ENCODE peak calls at places on chromosomes 11 and 22, in ten cellular contexts. One of them, this sample, is unnamed.

GRCh38 chr11:102473543-102473942 is 21.0 kb upstream of the TMEM123 start:
- DNase-seq in HCT116: no peak
- DNase-seq in stomach: peak; percentile 72
- DNase-seq in breast epithelium: no peak
- DNase-seq in spleen: no peak
- DNase-seq in transverse colon: peak; percentile 83
- DNase-seq in esophagus muscularis mucosa: peak; percentile 47
- DNase-seq in sigmoid colon: no peak
- DNase-seq in prostate gland: no peak
- DNase-seq in K562: no peak
- DNase-seq in this sample: no peak

GRCh38 chr11:2368178-2368850 is 8.8 kb upstream of the CD81 start:
- DNase-seq in HCT116: no peak
- DNase-seq in stomach: no peak
- DNase-seq in breast epithelium: no peak
- DNase-seq in spleen: peak; percentile 56
- DNase-seq in transverse colon: no peak
- DNase-seq in esophagus muscularis mucosa: no peak
- DNase-seq in sigmoid colon: no peak
- DNase-seq in prostate gland: no peak
- DNase-seq in K562: no peak
- DNase-seq in this sample: no peak

GRCh38 chr11:69860796-69861445 is 41.7 kb upstream of the FGF3 start:
- DNase-seq in HCT116: no peak
- DNase-seq in stomach: no peak
- DNase-seq in breast epithelium: no peak
- DNase-seq in spleen: no peak
- DNase-seq in transverse colon: no peak
- DNase-seq in esophagus muscularis mucosa: no peak
- DNase-seq in sigmoid colon: no peak
- DNase-seq in prostate gland: no peak
- DNase-seq in K562: no peak
- DNase-seq in this sample: peak; percentile 56

GRCh38 chr11:64650923-64651523 is 60.0 kb downstream of the SLC22A12 start:
- DNase-seq in HCT116: peak; percentile 13
- DNase-seq in stomach: no peak
- DNase-seq in breast epithelium: no peak
- DNase-seq in spleen: no peak
- DNase-seq in transverse colon: no peak
- DNase-seq in esophagus muscularis mucosa: no peak
- DNase-seq in sigmoid colon: no peak
- DNase-seq in prostate gland: no peak
- DNase-seq in K562: peak; percentile 66
- DNase-seq in this sample: no peak

GRCh38 chr11:116427903-116428637 is 344.7 kb downstream of the BUD13 start:
- DNase-seq in HCT116: no peak
- DNase-seq in stomach: no peak
- DNase-seq in breast epithelium: no peak
- DNase-seq in spleen: no peak
- DNase-seq in transverse colon: no peak
- DNase-seq in esophagus muscularis mucosa: no peak
- DNase-seq in sigmoid colon: no peak
- DNase-seq in prostate gland: peak; percentile 9
- DNase-seq in K562: no peak
- DNase-seq in this sample: no peak

GRCh38 chr11:27183672-27184457 is 143.2 kb downstream of the BBOX1 start:
- DNase-seq in HCT116: peak; percentile 51
- DNase-seq in stomach: peak; percentile 62
- DNase-seq in breast epithelium: peak; percentile 23
- DNase-seq in spleen: no peak
- DNase-seq in transverse colon: peak; percentile 56
- DNase-seq in esophagus muscularis mucosa: no peak
- DNase-seq in sigmoid colon: peak; percentile 74
- DNase-seq in prostate gland: peak; percentile 64
- DNase-seq in K562: peak; percentile 33
- DNase-seq in this sample: no peak

GRCh38 chr11:85748455-85748891 is 62.5 kb downstream of the SYTL2 start:
- DNase-seq in HCT116: no peak
- DNase-seq in stomach: no peak
- DNase-seq in breast epithelium: no peak
- DNase-seq in spleen: no peak
- DNase-seq in transverse colon: no peak
- DNase-seq in esophagus muscularis mucosa: no peak
- DNase-seq in sigmoid colon: no peak
- DNase-seq in prostate gland: no peak
- DNase-seq in K562: no peak
- DNase-seq in this sample: no peak

GRCh38 chr22:47736166-47737034 is 974.0 kb downstream of the TBC1D22A start:
- DNase-seq in HCT116: no peak
- DNase-seq in stomach: no peak
- DNase-seq in breast epithelium: no peak
- DNase-seq in spleen: no peak
- DNase-seq in transverse colon: no peak
- DNase-seq in esophagus muscularis mucosa: peak; percentile 74
- DNase-seq in sigmoid colon: no peak
- DNase-seq in prostate gland: peak; percentile 17
- DNase-seq in K562: no peak
- DNase-seq in this sample: no peak

GRCh38 chr11:66857927-66858185 is 992 bp downstream of the LRFN4 start:
- DNase-seq in HCT116: no peak
- DNase-seq in stomach: no peak
- DNase-seq in breast epithelium: no peak
- DNase-seq in spleen: peak; percentile 75
- DNase-seq in transverse colon: no peak
- DNase-seq in esophagus muscularis mucosa: no peak
- DNase-seq in sigmoid colon: no peak
- DNase-seq in prostate gland: no peak
- DNase-seq in K562: no peak
- DNase-seq in this sample: peak; percentile 68

GRCh38 chr22:46267431-46268279 is at the start of gene TTC38:
- DNase-seq in HCT116: peak; percentile 75
- DNase-seq in stomach: peak; percentile 95
- DNase-seq in breast epithelium: peak; percentile 82
- DNase-seq in spleen: peak; percentile 94
- DNase-seq in transverse colon: peak; percentile 94
- DNase-seq in esophagus muscularis mucosa: peak; percentile 97
- DNase-seq in sigmoid colon: peak; percentile 96
- DNase-seq in prostate gland: peak; percentile 92
- DNase-seq in K562: peak; percentile 91
- DNase-seq in this sample: peak; percentile 93
- TF ChIP-seq POLR2AphosphoS5 in HCT116: peak; percentile 91
- TF ChIP-seq POLR2AphosphoS5 in stomach: peak; percentile 66
- TF ChIP-seq POLR2AphosphoS5 in breast epithelium: no peak
- TF ChIP-seq POLR2AphosphoS5 in spleen: peak; percentile 70
- TF ChIP-seq POLR2AphosphoS5 in transverse colon: peak; percentile 68
- TF ChIP-seq POLR2AphosphoS5 in esophagus muscularis mucosa: peak; percentile 67
- TF ChIP-seq POLR2AphosphoS5 in sigmoid colon: peak; percentile 45
- TF ChIP-seq POLR2AphosphoS5 in prostate gland: peak; percentile 83
- TF ChIP-seq POLR2AphosphoS5 in K562: peak; percentile 53
- TF ChIP-seq POLR2AphosphoS5 in this sample: no peak

DNA sequence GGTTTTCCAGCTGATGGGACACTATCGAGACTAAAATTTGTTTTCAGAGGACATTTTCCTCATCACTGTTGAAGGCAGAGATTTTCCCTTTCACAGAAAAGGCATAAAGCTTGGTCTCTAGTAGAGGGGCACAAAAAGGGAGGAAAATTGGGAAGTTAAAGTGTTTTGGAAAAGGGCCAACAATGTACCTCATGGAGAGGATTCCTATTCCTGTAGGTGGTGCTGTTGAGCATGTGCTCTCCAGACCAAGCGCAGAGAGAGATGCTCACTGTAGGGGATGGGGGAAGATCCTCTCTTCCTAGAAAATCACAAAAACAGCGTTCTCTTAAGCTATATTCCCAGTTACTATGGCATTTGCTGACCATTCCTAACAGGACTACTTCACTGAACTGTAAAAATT is 44.9 kb downstream of the OR4C46 start:
- DNase-seq in HCT116: no peak
- DNase-seq in stomach: no peak
- DNase-seq in breast epithelium: no peak
- DNase-seq in spleen: no peak
- DNase-seq in transverse colon: no peak
- DNase-seq in esophagus muscularis mucosa: no peak
- DNase-seq in sigmoid colon: no peak
- DNase-seq in prostate gland: no peak
- DNase-seq in K562: peak; percentile 7
- DNase-seq in this sample: no peak
- TF ChIP-seq CTCF in HCT116: peak; percentile 23
- TF ChIP-seq CTCF in stomach: no peak
- TF ChIP-seq CTCF in breast epithelium: no peak
- TF ChIP-seq CTCF in spleen: no peak
- TF ChIP-seq CTCF in transverse colon: no peak
- TF ChIP-seq CTCF in esophagus muscularis mucosa: no peak
- TF ChIP-seq CTCF in sigmoid colon: no peak
- TF ChIP-seq CTCF in prostate gland: no peak
- TF ChIP-seq CTCF in K562: peak; percentile 14
- TF ChIP-seq CTCF in this sample: no peak

DNA sequence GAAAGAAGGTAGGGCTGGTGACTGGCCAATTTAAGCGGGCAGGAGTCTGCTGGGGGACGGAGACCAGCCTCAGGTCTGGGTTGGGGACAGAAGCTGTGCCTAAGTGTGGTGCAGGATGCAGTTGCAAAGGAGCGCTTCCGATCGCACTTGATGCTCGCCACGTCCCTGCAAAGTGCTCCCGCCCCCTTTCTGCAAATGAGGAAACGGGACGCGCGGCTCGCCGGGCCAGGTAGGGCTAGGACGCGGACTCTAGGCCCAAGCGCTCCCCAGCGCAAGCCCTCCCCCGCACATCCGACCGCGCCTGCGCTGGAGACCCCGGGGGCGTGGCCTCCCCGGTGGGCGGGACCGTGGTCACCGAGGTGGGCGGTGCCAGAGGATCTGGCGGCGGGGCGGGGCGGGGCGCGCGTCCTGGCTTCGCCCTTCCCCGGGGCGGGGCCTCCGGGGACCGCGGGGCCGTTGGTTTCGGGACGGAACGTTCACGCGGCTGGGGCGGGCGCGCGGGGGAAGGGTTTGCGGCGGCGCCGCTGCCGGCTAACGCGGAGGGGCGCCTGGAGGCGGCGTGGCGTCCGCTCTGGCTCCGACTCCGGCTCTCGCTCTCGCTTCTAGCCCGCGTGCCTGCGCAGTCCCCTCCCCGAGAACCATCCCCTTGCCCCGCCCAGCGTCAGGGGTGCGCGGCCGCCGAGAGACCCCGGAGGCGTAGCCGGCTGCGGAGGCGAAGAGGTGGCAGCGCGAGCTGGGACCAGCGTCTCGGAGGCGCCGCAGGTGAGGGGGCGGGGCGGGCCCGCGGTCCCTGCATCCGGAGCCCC is at the start of gene FAM118A:
- DNase-seq in HCT116: peak; percentile 73
- DNase-seq in stomach: peak; percentile 95
- DNase-seq in breast epithelium: peak; percentile 92
- DNase-seq in spleen: peak; percentile 98
- DNase-seq in transverse colon: peak; percentile 97
- DNase-seq in esophagus muscularis mucosa: peak; percentile 97
- DNase-seq in sigmoid colon: peak; percentile 96
- DNase-seq in prostate gland: peak; percentile 94
- DNase-seq in K562: peak; percentile 92
- DNase-seq in this sample: peak; percentile 94
- TF ChIP-seq POLR2A in HCT116: peak; percentile 88
- TF ChIP-seq POLR2A in stomach: no peak
- TF ChIP-seq POLR2A in breast epithelium: peak; percentile 55
- TF ChIP-seq POLR2A in spleen: no peak
- TF ChIP-seq POLR2A in transverse colon: peak; percentile 72
- TF ChIP-seq POLR2A in esophagus muscularis mucosa: peak; percentile 77
- TF ChIP-seq POLR2A in sigmoid colon: peak; percentile 54
- TF ChIP-seq POLR2A in prostate gland: peak; percentile 89
- TF ChIP-seq POLR2A in K562: peak; percentile 76
- TF ChIP-seq POLR2A in this sample: peak; percentile 36

DNA sequence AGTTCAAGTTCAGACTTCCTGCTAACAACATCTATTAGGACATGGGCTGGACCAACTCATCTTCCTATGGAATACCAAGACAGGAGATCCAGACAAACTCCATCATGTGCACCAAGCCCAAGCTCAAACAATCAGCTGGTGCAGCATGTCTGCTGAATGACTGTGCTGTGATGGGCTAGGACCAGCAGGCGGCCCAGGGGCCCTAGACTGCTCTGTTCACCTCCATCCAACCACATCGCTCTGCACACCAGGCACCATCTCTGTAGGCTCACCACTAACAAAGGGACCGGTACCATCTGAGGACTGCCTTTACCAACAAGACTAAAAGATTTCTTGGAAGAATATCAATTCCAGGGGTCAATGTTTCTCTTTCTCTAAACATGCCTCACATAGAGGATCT is 10.3 kb downstream of the BRD1 start:
- DNase-seq in HCT116: no peak
- DNase-seq in stomach: no peak
- DNase-seq in breast epithelium: no peak
- DNase-seq in spleen: no peak
- DNase-seq in transverse colon: no peak
- DNase-seq in esophagus muscularis mucosa: no peak
- DNase-seq in sigmoid colon: no peak
- DNase-seq in prostate gland: no peak
- DNase-seq in K562: no peak
- DNase-seq in this sample: no peak
- TF ChIP-seq POLR2AphosphoS5 in HCT116: no peak
- TF ChIP-seq POLR2AphosphoS5 in stomach: no peak
- TF ChIP-seq POLR2AphosphoS5 in breast epithelium: no peak
- TF ChIP-seq POLR2AphosphoS5 in spleen: no peak
- TF ChIP-seq POLR2AphosphoS5 in transverse colon: no peak
- TF ChIP-seq POLR2AphosphoS5 in esophagus muscularis mucosa: no peak
- TF ChIP-seq POLR2AphosphoS5 in sigmoid colon: no peak
- TF ChIP-seq POLR2AphosphoS5 in prostate gland: no peak
- TF ChIP-seq POLR2AphosphoS5 in K562: no peak
- TF ChIP-seq POLR2AphosphoS5 in this sample: no peak

DNA sequence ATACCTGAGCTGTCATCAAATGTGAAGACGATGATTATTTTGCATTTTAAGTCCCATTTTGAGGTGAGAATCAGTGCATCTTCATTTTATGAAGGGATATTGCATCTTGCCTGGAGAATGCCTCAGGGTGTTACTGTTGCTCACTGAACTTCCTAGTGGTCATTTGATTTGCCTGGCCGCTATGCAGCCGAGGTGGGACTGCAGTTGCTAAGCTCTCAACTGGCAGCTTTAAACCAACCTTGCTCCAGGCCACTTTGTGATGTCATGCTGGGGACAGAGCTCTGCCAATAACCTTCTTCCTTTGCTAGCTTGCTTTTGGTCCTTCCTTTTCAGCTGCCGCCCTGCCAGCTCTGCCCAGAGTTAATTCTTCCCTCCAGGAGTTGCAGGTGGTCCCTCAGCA is 409.4 kb upstream of the B3GAT1 start:
- DNase-seq in HCT116: no peak
- DNase-seq in stomach: no peak
- DNase-seq in breast epithelium: no peak
- DNase-seq in spleen: no peak
- DNase-seq in transverse colon: no peak
- DNase-seq in esophagus muscularis mucosa: peak; percentile 70
- DNase-seq in sigmoid colon: no peak
- DNase-seq in prostate gland: no peak
- DNase-seq in K562: no peak
- DNase-seq in this sample: no peak
- TF ChIP-seq CTCF in HCT116: no peak
- TF ChIP-seq CTCF in stomach: no peak
- TF ChIP-seq CTCF in breast epithelium: no peak
- TF ChIP-seq CTCF in spleen: no peak
- TF ChIP-seq CTCF in transverse colon: no peak
- TF ChIP-seq CTCF in esophagus muscularis mucosa: no peak
- TF ChIP-seq CTCF in sigmoid colon: no peak
- TF ChIP-seq CTCF in prostate gland: no peak
- TF ChIP-seq CTCF in K562: no peak
- TF ChIP-seq CTCF in this sample: no peak

GRCh38 chr22:46057762-46058420 is 80.9 kb upstream of the WNT7B start:
- DNase-seq in HCT116: no peak
- DNase-seq in stomach: peak; percentile 57
- DNase-seq in breast epithelium: peak; percentile 73
- DNase-seq in spleen: peak; percentile 80
- DNase-seq in transverse colon: peak; percentile 55
- DNase-seq in esophagus muscularis mucosa: no peak
- DNase-seq in sigmoid colon: peak; percentile 69
- DNase-seq in prostate gland: peak; percentile 84
- DNase-seq in K562: no peak
- DNase-seq in this sample: peak; percentile 83
- TF ChIP-seq POLR2A in HCT116: no peak
- TF ChIP-seq POLR2A in stomach: no peak
- TF ChIP-seq POLR2A in breast epithelium: no peak
- TF ChIP-seq POLR2A in spleen: no peak
- TF ChIP-seq POLR2A in transverse colon: peak; percentile 15
- TF ChIP-seq POLR2A in esophagus muscularis mucosa: peak; percentile 16
- TF ChIP-seq POLR2A in sigmoid colon: no peak
- TF ChIP-seq POLR2A in prostate gland: peak; percentile 82
- TF ChIP-seq POLR2A in K562: no peak
- TF ChIP-seq POLR2A in this sample: no peak

This sample was measured in suprapubic skin.